ENCODE peak calls at places on chromosomes 7 and 10, in seven cellular contexts. C is H9, I is fibroblast of lung, V is adrenal gland, G is heart right ventricle, J is spleen, D is mammary epithelial cell. N is an unnamed sample.

GRCh38 chr10:122019414-122019975 is 30.5 kb downstream of the TACC2 start:
- DNase-seq in C (peak), I (no peak), V (no peak), G (no peak), J (no peak), D (peak), N (no peak)

GRCh38 chr10:132406750-132407149 is 9.8 kb downstream of the PWWP2B start:
- DNase-seq in C (no peak), I (no peak), V (no peak), G (no peak), J (no peak), D (no peak), N (no peak)

GRCh38 chr10:28652703-28653102 is 24.6 kb upstream of the BAMBI start:
- DNase-seq in C (no peak), I (no peak), V (no peak), G (no peak), J (no peak), D (no peak), N (no peak)

GRCh38 chr10:58920655-58921003 is 255.8 kb upstream of the PHYHIPL start:
- DNase-seq in C (no peak), I (no peak), V (no peak), G (no peak), J (no peak), D (no peak), N (no peak)

GRCh38 chr10:78549536-78549935 is 515.9 kb downstream of the RPS24 start:
- DNase-seq in C (no peak), I (peak), V (no peak), G (no peak), J (no peak), D (no peak), N (peak)

GRCh38 chr10:30553018-30553624 is 76.4 kb downstream of the LYZL2 start:
- DNase-seq in C (peak), I (no peak), V (no peak), G (no peak), J (no peak), D (no peak), N (no peak)

GRCh38 chr7:95478139-95479037 is 7.4 kb upstream of the ASB4 start:
- DNase-seq in C (peak), I (peak), V (no peak), G (no peak), J (no peak), D (no peak), N (peak)

GRCh38 chr10:75137533-75138438 is 26.3 kb downstream of the SAMD8 start:
- DNase-seq in C (no peak), I (peak), V (no peak), G (no peak), J (no peak), D (peak), N (peak)

GRCh38 chr10:84225424-84226173 is at the start of gene LRIT2:
- DNase-seq in C (no peak), I (no peak), V (no peak), G (no peak), J (no peak), D (no peak), N (no peak)

GRCh38 chr7:1968397-1969111 is 264.2 kb downstream of the MAD1L1 start:
- DNase-seq in C (no peak), I (no peak), V (no peak), G (no peak), J (peak), D (no peak), N (no peak)

GRCh38 chr7:148993193-148993592 is 35.1 kb downstream of the PDIA4 start:
- DNase-seq in C (no peak), I (no peak), V (no peak), G (no peak), J (no peak), D (no peak), N (no peak)

GRCh38 chr7:83413831-83414230 is 235.1 kb downstream of the SEMA3E start:
- DNase-seq in C (no peak), I (peak), V (no peak), G (no peak), J (no peak), D (no peak), N (peak)

GRCh38 chr10:79355420-79356010 is 8.2 kb downstream of the PPIF start:
- DNase-seq in C (no peak), I (no peak), V (no peak), G (no peak), J (no peak), D (no peak), N (no peak)

GRCh38 chr7:11751807-11752389 is 80.1 kb downstream of the THSD7A start:
- DNase-seq in C (no peak), I (no peak), V (no peak), G (no peak), J (no peak), D (no peak), N (no peak)

GRCh38 chr10:43407148-43407575 is 1.8 kb downstream of the HNRNPF start:
- DNase-seq in C (no peak), I (peak), V (peak), G (peak), J (peak), D (peak), N (peak)

GRCh38 chr10:121531076-121531829 is 67.0 kb downstream of the FGFR2 start:
- DNase-seq in C (no peak), I (no peak), V (no peak), G (no peak), J (no peak), D (no peak), N (no peak)

GRCh38 chr7:47392241-47392759 is 189.6 kb downstream of the TNS3 start:
- DNase-seq in C (no peak), I (peak), V (peak), G (peak), J (no peak), D (no peak), N (peak)

GRCh38 chr10:133537551-133538545 is 10.7 kb downstream of the CYP2E1 start:
- DNase-seq in C (no peak), I (no peak), V (no peak), G (no peak), J (no peak), D (peak), N (no peak)

GRCh38 chr7:15874774-15875173 is 188.3 kb upstream of the MEOX2 start:
- DNase-seq in C (no peak), I (peak), V (no peak), G (no peak), J (no peak), D (no peak), N (no peak)
- H3K27ac ChIP-seq in C (no peak), I (no peak), V (no peak), G (no peak), J (no peak), D (no peak), N (no peak)

DNA sequence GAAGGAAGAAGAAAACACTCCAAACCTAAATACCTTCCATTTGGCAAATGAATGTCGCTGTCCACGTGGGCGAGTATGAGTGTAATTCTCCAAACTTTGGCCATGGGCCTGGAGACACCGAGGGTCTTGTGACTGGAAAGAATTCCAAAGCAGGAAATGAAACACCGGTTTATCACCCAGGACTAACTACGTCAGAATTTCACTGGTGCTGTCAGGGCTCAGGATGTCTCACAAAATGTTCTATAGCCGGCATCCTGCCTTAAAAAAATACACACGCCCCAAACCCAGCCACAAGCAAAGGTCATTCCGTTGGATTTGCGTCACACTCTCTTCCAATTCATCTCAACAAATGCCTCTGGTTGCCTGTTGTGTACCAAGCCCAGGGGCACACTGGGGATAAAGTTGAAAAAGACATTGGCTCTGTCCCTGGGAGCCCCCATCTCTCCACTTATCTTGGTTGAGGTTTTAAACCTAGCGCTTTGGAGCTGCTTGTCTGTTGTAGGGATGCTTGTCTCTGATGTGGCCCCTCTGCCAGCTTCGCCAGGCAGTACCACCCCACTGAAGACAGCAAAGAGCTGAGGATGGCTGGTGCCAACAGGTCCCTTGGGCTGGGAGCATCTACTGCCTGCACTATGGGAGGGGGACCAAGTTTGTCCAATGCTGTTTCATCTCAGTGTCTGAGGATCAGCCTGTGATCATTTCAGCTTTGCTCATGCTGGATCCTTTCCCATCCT is 31.2 kb downstream of the GSTO2 start:
- DNase-seq in C (no peak), I (peak), V (peak), G (no peak), J (no peak), D (peak), N (peak)
- H3K27ac ChIP-seq in C (no peak), I (peak), V (peak), G (peak), J (peak), D (peak), N (peak)

GRCh38 chr10:98309366-98310355 is 41.7 kb upstream of the LOXL4 start:
- DNase-seq in C (peak), I (peak), V (peak), G (peak), J (no peak), D (peak), N (peak)

GRCh38 chr10:98303569-98303968 is 35.6 kb upstream of the LOXL4 start:
- DNase-seq in C (no peak), I (no peak), V (no peak), G (no peak), J (no peak), D (no peak), N (no peak)

GRCh38 chr10:98308602-98309365 is 40.8 kb upstream of the LOXL4 start:
- DNase-seq in C (no peak), I (no peak), V (no peak), G (no peak), J (no peak), D (no peak), N (no peak)

GRCh38 chr10:98307916-98308315 is 39.9 kb upstream of the LOXL4 start:
- DNase-seq in C (no peak), I (peak), V (no peak), G (no peak), J (no peak), D (no peak), N (peak)

GRCh38 chr10:98306501-98306900 is 38.5 kb upstream of the LOXL4 start:
- DNase-seq in C (no peak), I (no peak), V (no peak), G (no peak), J (no peak), D (no peak), N (no peak)
- H3K27ac ChIP-seq in C (no peak), I (no peak), V (no peak), G (no peak), J (no peak), D (no peak), N (no peak)

GRCh38 chr10:5467634-5468255 is 31.6 kb downstream of the CALML5 start:
- DNase-seq in C (no peak), I (no peak), V (no peak), G (no peak), J (no peak), D (no peak), N (no peak)

GRCh38 chr10:5466451-5466996 is 32.8 kb downstream of the CALML5 start:
- DNase-seq in C (peak), I (peak), V (no peak), G (no peak), J (no peak), D (peak), N (peak)

GRCh38 chr10:5469353-5470061 is 29.9 kb downstream of the CALML5 start:
- DNase-seq in C (no peak), I (no peak), V (no peak), G (no peak), J (no peak), D (no peak), N (no peak)

GRCh38 chr10:5470062-5470751 is 29.2 kb downstream of the CALML5 start:
- DNase-seq in C (no peak), I (no peak), V (no peak), G (no peak), J (no peak), D (no peak), N (no peak)

DNA sequence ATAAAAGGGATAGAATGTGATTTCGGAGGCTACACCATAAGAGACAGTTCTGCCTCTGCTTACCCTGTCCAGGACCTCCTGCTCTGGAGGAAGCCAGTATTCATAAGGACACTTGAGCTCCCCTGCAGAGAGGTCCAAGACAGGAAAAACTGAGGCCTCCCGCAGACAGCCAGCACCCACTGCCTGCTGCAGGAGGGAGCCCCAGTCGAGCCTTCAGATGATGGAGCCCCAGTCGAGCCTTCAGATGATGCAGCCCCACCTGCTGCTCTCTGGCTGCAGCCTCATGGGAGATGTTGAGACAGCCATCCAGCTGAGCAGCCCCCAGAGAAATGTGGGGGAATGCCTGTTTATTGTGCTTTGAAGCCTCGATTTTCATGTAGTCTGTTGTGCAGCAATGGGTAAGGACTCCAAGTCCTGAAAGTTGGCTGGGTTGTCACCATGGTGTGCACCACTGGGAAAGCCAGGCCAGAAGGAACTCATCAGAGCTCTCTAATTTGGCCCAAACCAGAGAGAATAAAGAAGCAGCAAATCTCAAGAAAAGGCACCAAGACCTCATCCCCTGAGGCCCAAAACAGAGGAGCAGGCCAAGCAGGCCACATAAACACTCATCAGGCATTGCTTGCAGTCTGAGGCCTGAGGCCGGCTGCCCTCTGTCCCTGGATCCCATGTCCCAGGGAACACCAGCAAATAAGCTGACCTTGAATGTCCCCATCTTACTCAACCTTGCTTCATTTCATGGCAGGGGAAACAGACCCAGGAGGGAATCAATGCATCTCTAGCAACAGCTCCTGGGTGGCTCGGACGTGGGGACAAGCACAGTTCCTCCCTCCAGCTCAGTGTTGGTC is 30.9 kb downstream of the CALML5 start:
- DNase-seq in C (no peak), I (no peak), V (no peak), G (no peak), J (no peak), D (no peak), N (no peak)
- H3K27ac ChIP-seq in C (no peak), I (no peak), V (no peak), G (no peak), J (no peak), D (no peak), N (no peak)

GRCh38 chr7:150307129-150307528 is 16.0 kb upstream of the LRRC61 start:
- DNase-seq in C (no peak), I (no peak), V (no peak), G (no peak), J (no peak), D (no peak), N (no peak)
- H3K27ac ChIP-seq in C (no peak), I (no peak), V (no peak), G (no peak), J (no peak), D (no peak), N (no peak)

DNA sequence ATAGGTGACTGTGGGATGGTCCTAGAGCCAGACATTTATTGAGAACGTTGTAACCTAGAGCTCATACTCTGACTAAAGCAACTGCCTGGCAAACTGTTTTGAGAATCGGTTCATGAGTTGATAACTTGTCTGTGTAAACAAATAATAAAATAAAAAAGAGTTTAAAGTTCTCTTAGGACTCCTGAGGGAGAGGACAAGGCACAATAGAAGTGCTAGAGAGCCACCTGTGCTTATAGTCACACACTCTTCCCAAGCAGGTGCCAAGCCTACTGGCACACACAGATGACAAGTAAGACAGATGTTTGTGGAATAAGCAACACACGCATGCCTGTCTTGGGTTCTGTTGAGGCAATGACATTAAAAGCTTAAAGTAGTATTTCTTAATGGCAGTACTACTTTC is 7.9 kb downstream of the EDRF1 start:
- DNase-seq in C (no peak), I (no peak), V (no peak), G (no peak), J (no peak), D (no peak), N (no peak)
- H3K27ac ChIP-seq in C (no peak), I (no peak), V (no peak), G (no peak), J (no peak), D (no peak), N (no peak)

GRCh38 chr10:108521827-108522503 is 1357.5 kb upstream of the SORCS1 start:
- DNase-seq in C (no peak), I (no peak), V (no peak), G (no peak), J (no peak), D (no peak), N (no peak)
- H3K27ac ChIP-seq in C (no peak), I (no peak), V (no peak), G (no peak), J (no peak), D (no peak), N (no peak)

DNA sequence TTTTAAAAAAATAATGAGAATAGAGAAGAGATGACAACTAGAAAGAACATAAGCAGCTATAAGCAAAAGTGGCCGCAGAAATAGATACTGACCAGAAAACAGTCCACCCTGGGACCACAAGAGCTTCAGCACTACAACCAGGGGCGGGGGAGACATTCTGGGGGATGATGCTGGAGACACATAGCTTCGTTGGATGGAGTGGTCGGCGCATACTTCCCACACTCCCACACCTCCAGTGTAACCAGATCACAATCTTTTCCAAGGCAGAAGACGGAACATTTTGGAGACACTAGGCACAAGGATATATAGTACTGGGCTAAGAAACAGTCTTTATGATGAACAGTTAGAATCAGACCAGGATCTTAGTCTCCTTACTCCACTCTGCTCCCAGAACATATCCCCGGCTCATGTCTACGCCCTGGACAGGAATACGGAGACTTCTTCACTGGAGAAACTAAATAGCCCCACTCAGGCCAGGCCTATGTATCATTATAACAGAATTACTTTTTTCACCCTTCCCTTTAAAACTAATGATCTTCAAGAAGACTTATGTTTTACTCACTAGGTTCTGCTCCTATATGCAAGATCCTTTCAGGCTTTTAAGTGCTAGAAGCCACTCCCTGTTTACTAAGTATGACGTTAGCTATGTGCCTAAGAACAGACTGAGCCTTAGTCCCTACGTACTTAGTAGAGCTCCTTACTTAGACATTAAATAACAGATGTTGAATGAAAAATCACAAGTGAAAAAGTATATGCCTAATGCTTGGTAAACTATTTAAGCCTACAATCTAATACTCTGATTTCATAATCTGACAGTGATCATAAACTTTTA is 169.6 kb downstream of the SRPK2 start:
- DNase-seq in C (no peak), I (peak), V (no peak), G (no peak), J (no peak), D (peak), N (peak)
- H3K27ac ChIP-seq in C (no peak), I (no peak), V (no peak), G (no peak), J (no peak), D (peak), N (peak)

GRCh38 chr10:5040781-5041470 is 37.3 kb upstream of the AKR1C2 start:
- DNase-seq in C (no peak), I (peak), V (no peak), G (no peak), J (no peak), D (no peak), N (peak)

GRCh38 chr10:5036511-5036910 is 32.9 kb upstream of the AKR1C2 start:
- DNase-seq in C (no peak), I (no peak), V (no peak), G (no peak), J (no peak), D (no peak), N (no peak)

GRCh38 chr10:5041471-5042023 is 37.9 kb upstream of the AKR1C2 start:
- DNase-seq in C (no peak), I (no peak), V (no peak), G (no peak), J (no peak), D (no peak), N (no peak)

GRCh38 chr10:5040010-5040635 is 36.5 kb upstream of the AKR1C2 start:
- DNase-seq in C (no peak), I (no peak), V (no peak), G (no peak), J (no peak), D (no peak), N (no peak)

GRCh38 chr10:5038703-5039102 is 35.0 kb upstream of the AKR1C2 start:
- DNase-seq in C (no peak), I (peak), V (no peak), G (no peak), J (no peak), D (no peak), N (peak)
- H3K27ac ChIP-seq in C (no peak), I (no peak), V (no peak), G (no peak), J (no peak), D (no peak), N (no peak)

N was measured in astrocyte.